ENCODE peak calls at places on chromosomes 11 and 22, in nine cellular contexts. One of them, this sample, is unnamed.

GRCh38 chr22:36467042-36467810 is 14.2 kb downstream of the TXN2 start:
- DNase-seq in fibroblast of lung: peak
- DNase-seq in CD8-positive, alpha-beta memory T cell: no peak
- DNase-seq in Peyer's patch: no peak
- DNase-seq in ovary: peak
- DNase-seq in sigmoid colon: peak
- DNase-seq in SJSA1: peak
- DNase-seq in NT2/D1: no peak
- DNase-seq in kidney: no peak
- DNase-seq in this sample: no peak

GRCh38 chr11:95544095-95544795 is 245.3 kb downstream of the FAM76B start:
- DNase-seq in CD8-positive, alpha-beta memory T cell: no peak
- DNase-seq in SJSA1: no peak
- DNase-seq in NT2/D1: no peak
- DNase-seq in ovary: no peak
- DNase-seq in sigmoid colon: no peak
- DNase-seq in fibroblast of lung: peak
- DNase-seq in kidney: no peak
- DNase-seq in Peyer's patch: no peak
- DNase-seq in this sample: no peak

GRCh38 chr11:43145653-43146052 is 166.1 kb upstream of the API5 start:
- DNase-seq in ovary: no peak
- DNase-seq in CD8-positive, alpha-beta memory T cell: no peak
- DNase-seq in Peyer's patch: no peak
- DNase-seq in SJSA1: no peak
- DNase-seq in NT2/D1: no peak
- DNase-seq in fibroblast of lung: no peak
- DNase-seq in sigmoid colon: no peak
- DNase-seq in kidney: no peak
- DNase-seq in this sample: no peak

GRCh38 chr11:44784784-44785183 is 58.0 kb downstream of the TSPAN18 start:
- DNase-seq in SJSA1: no peak
- DNase-seq in CD8-positive, alpha-beta memory T cell: no peak
- DNase-seq in kidney: no peak
- DNase-seq in NT2/D1: no peak
- DNase-seq in Peyer's patch: no peak
- DNase-seq in sigmoid colon: no peak
- DNase-seq in ovary: no peak
- DNase-seq in fibroblast of lung: no peak
- DNase-seq in this sample: no peak

GRCh38 chr11:118380571-118380970 is 20.8 kb upstream of the ATP5MG start:
- DNase-seq in kidney: no peak
- DNase-seq in fibroblast of lung: no peak
- DNase-seq in sigmoid colon: no peak
- DNase-seq in ovary: no peak
- DNase-seq in CD8-positive, alpha-beta memory T cell: no peak
- DNase-seq in SJSA1: no peak
- DNase-seq in NT2/D1: no peak
- DNase-seq in Peyer's patch: no peak
- DNase-seq in this sample: no peak

GRCh38 chr11:105489431-105489830 is 120.4 kb upstream of the GRIA4 start:
- DNase-seq in sigmoid colon: no peak
- DNase-seq in CD8-positive, alpha-beta memory T cell: no peak
- DNase-seq in NT2/D1: no peak
- DNase-seq in Peyer's patch: no peak
- DNase-seq in fibroblast of lung: peak
- DNase-seq in ovary: no peak
- DNase-seq in SJSA1: no peak
- DNase-seq in kidney: no peak
- DNase-seq in this sample: no peak

GRCh38 chr22:37639771-37640590 is 512 bp downstream of the SH3BP1 start:
- DNase-seq in sigmoid colon: no peak
- DNase-seq in fibroblast of lung: no peak
- DNase-seq in kidney: no peak
- DNase-seq in Peyer's patch: peak
- DNase-seq in SJSA1: no peak
- DNase-seq in NT2/D1: no peak
- DNase-seq in CD8-positive, alpha-beta memory T cell: peak
- DNase-seq in ovary: no peak
- DNase-seq in this sample: no peak

GRCh38 chr11:116691779-116692178 is 81.0 kb downstream of the BUD13 start:
- DNase-seq in NT2/D1: no peak
- DNase-seq in Peyer's patch: peak
- DNase-seq in fibroblast of lung: peak
- DNase-seq in sigmoid colon: peak
- DNase-seq in ovary: peak
- DNase-seq in CD8-positive, alpha-beta memory T cell: peak
- DNase-seq in kidney: no peak
- DNase-seq in SJSA1: peak
- DNase-seq in this sample: no peak

GRCh38 chr11:11660351-11660750 is 38.5 kb upstream of the GALNT18 start:
- DNase-seq in fibroblast of lung: no peak
- DNase-seq in CD8-positive, alpha-beta memory T cell: no peak
- DNase-seq in NT2/D1: no peak
- DNase-seq in ovary: no peak
- DNase-seq in kidney: no peak
- DNase-seq in sigmoid colon: no peak
- DNase-seq in SJSA1: no peak
- DNase-seq in Peyer's patch: no peak
- DNase-seq in this sample: no peak

GRCh38 chr11:20020198-20020597 is 140.1 kb downstream of the DBX1 start:
- DNase-seq in Peyer's patch: no peak
- DNase-seq in kidney: no peak
- DNase-seq in CD8-positive, alpha-beta memory T cell: no peak
- DNase-seq in ovary: no peak
- DNase-seq in NT2/D1: no peak
- DNase-seq in sigmoid colon: no peak
- DNase-seq in fibroblast of lung: no peak
- DNase-seq in SJSA1: no peak
- DNase-seq in this sample: no peak

GRCh38 chr11:18633256-18634139 is 644 bp downstream of the SPTY2D1 start:
- DNase-seq in Peyer's patch: no peak
- DNase-seq in kidney: no peak
- DNase-seq in sigmoid colon: peak
- DNase-seq in SJSA1: peak
- DNase-seq in ovary: no peak
- DNase-seq in NT2/D1: no peak
- DNase-seq in CD8-positive, alpha-beta memory T cell: no peak
- DNase-seq in fibroblast of lung: peak
- DNase-seq in this sample: no peak

GRCh38 chr22:27295071-27295470 is 506.5 kb downstream of the MN1 start:
- DNase-seq in kidney: no peak
- DNase-seq in fibroblast of lung: no peak
- DNase-seq in sigmoid colon: no peak
- DNase-seq in NT2/D1: no peak
- DNase-seq in Peyer's patch: no peak
- DNase-seq in ovary: no peak
- DNase-seq in CD8-positive, alpha-beta memory T cell: no peak
- DNase-seq in SJSA1: no peak
- DNase-seq in this sample: no peak

GRCh38 chr11:58632510-58632909 is 10.0 kb downstream of the CNTF start:
- DNase-seq in SJSA1: no peak
- DNase-seq in sigmoid colon: no peak
- DNase-seq in fibroblast of lung: no peak
- DNase-seq in Peyer's patch: no peak
- DNase-seq in kidney: no peak
- DNase-seq in NT2/D1: no peak
- DNase-seq in ovary: no peak
- DNase-seq in CD8-positive, alpha-beta memory T cell: no peak
- DNase-seq in this sample: no peak
- H3K4me3 ChIP-seq in SJSA1: no peak
- H3K4me3 ChIP-seq in sigmoid colon: no peak
- H3K4me3 ChIP-seq in fibroblast of lung: no peak
- H3K4me3 ChIP-seq in Peyer's patch: no peak
- H3K4me3 ChIP-seq in kidney: no peak
- H3K4me3 ChIP-seq in NT2/D1: no peak
- H3K4me3 ChIP-seq in ovary: no peak
- H3K4me3 ChIP-seq in CD8-positive, alpha-beta memory T cell: no peak
- H3K4me3 ChIP-seq in this sample: no peak

GRCh38 chr11:63564785-63565350 is 1.7 kb upstream of the PLAAT2 start:
- DNase-seq in Peyer's patch: peak
- DNase-seq in CD8-positive, alpha-beta memory T cell: no peak
- DNase-seq in SJSA1: peak
- DNase-seq in sigmoid colon: no peak
- DNase-seq in kidney: no peak
- DNase-seq in NT2/D1: no peak
- DNase-seq in ovary: no peak
- DNase-seq in fibroblast of lung: no peak
- DNase-seq in this sample: no peak

GRCh38 chr11:63565728-63566127 is 2.5 kb upstream of the PLAAT2 start:
- DNase-seq in Peyer's patch: no peak
- DNase-seq in sigmoid colon: no peak
- DNase-seq in kidney: no peak
- DNase-seq in NT2/D1: no peak
- DNase-seq in ovary: no peak
- DNase-seq in SJSA1: no peak
- DNase-seq in fibroblast of lung: no peak
- DNase-seq in CD8-positive, alpha-beta memory T cell: no peak
- DNase-seq in this sample: no peak

GRCh38 chr11:63564056-63564784 is 1.0 kb upstream of the PLAAT2 start:
- DNase-seq in fibroblast of lung: no peak
- DNase-seq in NT2/D1: no peak
- DNase-seq in CD8-positive, alpha-beta memory T cell: no peak
- DNase-seq in ovary: no peak
- DNase-seq in sigmoid colon: peak
- DNase-seq in kidney: peak
- DNase-seq in Peyer's patch: peak
- DNase-seq in SJSA1: no peak
- DNase-seq in this sample: no peak

GRCh38 chr11:63569570-63569969 is 6.4 kb upstream of the PLAAT2 start:
- DNase-seq in fibroblast of lung: no peak
- DNase-seq in ovary: no peak
- DNase-seq in CD8-positive, alpha-beta memory T cell: no peak
- DNase-seq in NT2/D1: no peak
- DNase-seq in kidney: no peak
- DNase-seq in sigmoid colon: no peak
- DNase-seq in Peyer's patch: no peak
- DNase-seq in SJSA1: no peak
- DNase-seq in this sample: no peak

GRCh38 chr11:63567044-63567840 is 4.1 kb upstream of the PLAAT2 start:
- DNase-seq in CD8-positive, alpha-beta memory T cell: peak
- DNase-seq in NT2/D1: no peak
- DNase-seq in sigmoid colon: peak
- DNase-seq in fibroblast of lung: peak
- DNase-seq in ovary: no peak
- DNase-seq in kidney: no peak
- DNase-seq in Peyer's patch: peak
- DNase-seq in SJSA1: peak
- DNase-seq in this sample: no peak
- H3K4me3 ChIP-seq in CD8-positive, alpha-beta memory T cell: peak
- H3K4me3 ChIP-seq in NT2/D1: no peak
- H3K4me3 ChIP-seq in sigmoid colon: no peak
- H3K4me3 ChIP-seq in fibroblast of lung: no peak
- H3K4me3 ChIP-seq in ovary: no peak
- H3K4me3 ChIP-seq in kidney: peak
- H3K4me3 ChIP-seq in Peyer's patch: no peak
- H3K4me3 ChIP-seq in SJSA1: no peak
- H3K4me3 ChIP-seq in this sample: no peak

DNA sequence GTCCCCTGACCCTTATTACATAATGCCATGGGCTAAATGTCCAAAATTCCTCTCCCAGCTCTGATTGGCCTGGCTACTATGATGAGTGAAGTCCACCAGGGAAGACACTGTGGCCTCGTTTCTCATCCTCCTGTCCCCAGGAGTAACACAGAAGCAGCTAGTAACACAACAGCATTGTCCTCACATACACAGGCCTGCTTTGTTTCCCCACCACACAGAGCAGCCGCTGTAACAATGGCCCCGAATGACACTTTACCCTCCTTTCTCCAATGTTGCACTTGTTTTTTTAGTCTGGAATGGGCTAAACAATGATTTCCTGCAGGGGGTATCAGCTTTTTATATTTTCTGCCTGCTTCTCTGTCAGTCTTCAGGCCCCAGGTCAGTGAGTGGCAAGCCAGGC is at the start of gene PRR5L:
- DNase-seq in Peyer's patch: no peak
- DNase-seq in sigmoid colon: no peak
- DNase-seq in fibroblast of lung: no peak
- DNase-seq in ovary: no peak
- DNase-seq in CD8-positive, alpha-beta memory T cell: no peak
- DNase-seq in kidney: no peak
- DNase-seq in NT2/D1: no peak
- DNase-seq in SJSA1: no peak
- DNase-seq in this sample: no peak
- H3K4me3 ChIP-seq in Peyer's patch: no peak
- H3K4me3 ChIP-seq in sigmoid colon: no peak
- H3K4me3 ChIP-seq in fibroblast of lung: no peak
- H3K4me3 ChIP-seq in ovary: no peak
- H3K4me3 ChIP-seq in CD8-positive, alpha-beta memory T cell: no peak
- H3K4me3 ChIP-seq in kidney: no peak
- H3K4me3 ChIP-seq in NT2/D1: no peak
- H3K4me3 ChIP-seq in SJSA1: no peak
- H3K4me3 ChIP-seq in this sample: no peak

GRCh38 chr11:65434667-65435179 is 12.1 kb downstream of the NEAT1 start:
- DNase-seq in Peyer's patch: no peak
- DNase-seq in kidney: no peak
- DNase-seq in NT2/D1: no peak
- DNase-seq in SJSA1: no peak
- DNase-seq in sigmoid colon: peak
- DNase-seq in fibroblast of lung: peak
- DNase-seq in CD8-positive, alpha-beta memory T cell: no peak
- DNase-seq in ovary: no peak
- DNase-seq in this sample: no peak

GRCh38 chr11:65437436-65438227 is 15.0 kb downstream of the NEAT1 start:
- DNase-seq in ovary: no peak
- DNase-seq in Peyer's patch: no peak
- DNase-seq in SJSA1: no peak
- DNase-seq in sigmoid colon: peak
- DNase-seq in CD8-positive, alpha-beta memory T cell: no peak
- DNase-seq in kidney: no peak
- DNase-seq in NT2/D1: no peak
- DNase-seq in fibroblast of lung: peak
- DNase-seq in this sample: peak

GRCh38 chr11:65436412-65437032 is 13.9 kb downstream of the NEAT1 start:
- DNase-seq in kidney: peak
- DNase-seq in fibroblast of lung: no peak
- DNase-seq in sigmoid colon: peak
- DNase-seq in CD8-positive, alpha-beta memory T cell: no peak
- DNase-seq in Peyer's patch: no peak
- DNase-seq in NT2/D1: no peak
- DNase-seq in ovary: no peak
- DNase-seq in SJSA1: no peak
- DNase-seq in this sample: peak

GRCh38 chr11:65435330-65435931 is 12.8 kb downstream of the NEAT1 start:
- DNase-seq in ovary: no peak
- DNase-seq in Peyer's patch: no peak
- DNase-seq in kidney: no peak
- DNase-seq in sigmoid colon: peak
- DNase-seq in fibroblast of lung: peak
- DNase-seq in CD8-positive, alpha-beta memory T cell: no peak
- DNase-seq in SJSA1: no peak
- DNase-seq in NT2/D1: no peak
- DNase-seq in this sample: peak

DNA sequence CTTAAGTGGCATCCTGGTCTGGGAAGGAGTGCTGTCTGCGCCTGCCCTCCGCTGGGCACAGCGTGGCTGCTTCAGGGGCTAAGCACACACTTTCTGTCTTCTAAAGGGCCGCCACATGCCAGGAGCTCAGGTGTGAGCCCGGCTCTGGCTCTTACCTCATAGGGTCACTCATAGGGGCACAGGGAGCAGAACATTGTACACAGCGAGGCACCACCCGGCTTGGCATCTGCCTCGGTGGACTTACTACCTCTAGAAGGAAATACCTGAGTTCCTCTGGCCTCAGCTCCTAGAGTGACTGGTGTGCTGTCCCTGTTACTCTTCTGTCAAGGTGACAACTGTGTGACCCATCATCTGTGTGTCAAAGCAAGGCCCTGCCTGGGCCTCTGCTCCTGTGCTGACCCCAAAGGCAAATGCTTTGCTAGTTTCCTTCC is 13.4 kb downstream of the NEAT1 start:
- DNase-seq in Peyer's patch: peak
- DNase-seq in NT2/D1: no peak
- DNase-seq in SJSA1: no peak
- DNase-seq in sigmoid colon: peak
- DNase-seq in fibroblast of lung: peak
- DNase-seq in ovary: peak
- DNase-seq in kidney: peak
- DNase-seq in CD8-positive, alpha-beta memory T cell: no peak
- DNase-seq in this sample: peak
- H3K4me3 ChIP-seq in Peyer's patch: no peak
- H3K4me3 ChIP-seq in NT2/D1: no peak
- H3K4me3 ChIP-seq in SJSA1: no peak
- H3K4me3 ChIP-seq in sigmoid colon: no peak
- H3K4me3 ChIP-seq in fibroblast of lung: no peak
- H3K4me3 ChIP-seq in ovary: no peak
- H3K4me3 ChIP-seq in kidney: peak
- H3K4me3 ChIP-seq in CD8-positive, alpha-beta memory T cell: no peak
- H3K4me3 ChIP-seq in this sample: peak